ENCODE peak calls at places on chromosomes 3 and 15, in nine cellular contexts. One of them, this sample, is unnamed.

GRCh38 chr15:88894819-88895767 is at the start of gene HAPLN3:
- DNase-seq in WTC11: peak
- DNase-seq in A549: peak
- DNase-seq in GM12878: no peak
- DNase-seq in H1: no peak
- DNase-seq in SK-N-SH: peak
- DNase-seq in HepG2: no peak
- DNase-seq in endothelial cell of umbilical vein: peak
- DNase-seq in HCT116: no peak
- DNase-seq in this sample: peak

GRCh38 chr3:111723293-111723963 is 128.3 kb upstream of the ZBED2 start:
- DNase-seq in WTC11: no peak
- DNase-seq in A549: no peak
- DNase-seq in GM12878: no peak
- DNase-seq in H1: no peak
- DNase-seq in SK-N-SH: no peak
- DNase-seq in HepG2: no peak
- DNase-seq in endothelial cell of umbilical vein: peak
- DNase-seq in HCT116: no peak
- DNase-seq in this sample: no peak

GRCh38 chr15:57861805-57862586 is 155.5 kb downstream of the POLR2M start:
- DNase-seq in WTC11: no peak
- DNase-seq in A549: no peak
- DNase-seq in GM12878: no peak
- DNase-seq in H1: no peak
- DNase-seq in SK-N-SH: no peak
- DNase-seq in HepG2: no peak
- DNase-seq in endothelial cell of umbilical vein: peak
- DNase-seq in HCT116: no peak
- DNase-seq in this sample: no peak

GRCh38 chr3:98199020-98199419 is 32.5 kb downstream of the OR5H15 start:
- DNase-seq in WTC11: no peak
- DNase-seq in A549: no peak
- DNase-seq in GM12878: no peak
- DNase-seq in H1: no peak
- DNase-seq in SK-N-SH: no peak
- DNase-seq in HepG2: no peak
- DNase-seq in endothelial cell of umbilical vein: no peak
- DNase-seq in HCT116: no peak
- DNase-seq in this sample: no peak

GRCh38 chr3:115930168-115930567 is 306.9 kb downstream of the GAP43 start:
- DNase-seq in WTC11: no peak
- DNase-seq in A549: no peak
- DNase-seq in GM12878: no peak
- DNase-seq in H1: no peak
- DNase-seq in SK-N-SH: no peak
- DNase-seq in HepG2: no peak
- DNase-seq in endothelial cell of umbilical vein: no peak
- DNase-seq in HCT116: no peak
- DNase-seq in this sample: no peak

GRCh38 chr15:101379647-101380046 is 84.6 kb upstream of the SNRPA1 start:
- DNase-seq in WTC11: no peak
- DNase-seq in A549: no peak
- DNase-seq in GM12878: no peak
- DNase-seq in H1: no peak
- DNase-seq in SK-N-SH: no peak
- DNase-seq in HepG2: no peak
- DNase-seq in endothelial cell of umbilical vein: no peak
- DNase-seq in HCT116: no peak
- DNase-seq in this sample: no peak

GRCh38 chr3:42831321-42831713 is 22.1 kb downstream of the ACKR2 start:
- DNase-seq in WTC11: peak
- DNase-seq in A549: peak
- DNase-seq in GM12878: no peak
- DNase-seq in H1: peak
- DNase-seq in SK-N-SH: peak
- DNase-seq in HepG2: peak
- DNase-seq in endothelial cell of umbilical vein: peak
- DNase-seq in HCT116: peak
- DNase-seq in this sample: peak

GRCh38 chr15:38054488-38054887 is 120.0 kb downstream of the TMCO5A start:
- DNase-seq in WTC11: no peak
- DNase-seq in A549: no peak
- DNase-seq in GM12878: no peak
- DNase-seq in H1: no peak
- DNase-seq in SK-N-SH: no peak
- DNase-seq in HepG2: no peak
- DNase-seq in endothelial cell of umbilical vein: no peak
- DNase-seq in HCT116: no peak
- DNase-seq in this sample: no peak

GRCh38 chr3:14510838-14511622 is 29.1 kb downstream of the GRIP2 start:
- DNase-seq in WTC11: no peak
- DNase-seq in A549: no peak
- DNase-seq in GM12878: no peak
- DNase-seq in H1: no peak
- DNase-seq in SK-N-SH: no peak
- DNase-seq in HepG2: no peak
- DNase-seq in endothelial cell of umbilical vein: no peak
- DNase-seq in HCT116: no peak
- DNase-seq in this sample: no peak

GRCh38 chr3:45066109-45066801 is 40.2 kb downstream of the CLEC3B start:
- DNase-seq in WTC11: no peak
- DNase-seq in A549: no peak
- DNase-seq in GM12878: no peak
- DNase-seq in H1: no peak
- DNase-seq in SK-N-SH: no peak
- DNase-seq in HepG2: no peak
- DNase-seq in endothelial cell of umbilical vein: no peak
- DNase-seq in HCT116: no peak
- DNase-seq in this sample: no peak

GRCh38 chr3:45225465-45226205 is 452 bp downstream of the TMEM158 start:
- DNase-seq in WTC11: peak
- DNase-seq in A549: no peak
- DNase-seq in GM12878: no peak
- DNase-seq in H1: no peak
- DNase-seq in SK-N-SH: peak
- DNase-seq in HepG2: no peak
- DNase-seq in endothelial cell of umbilical vein: no peak
- DNase-seq in HCT116: no peak
- DNase-seq in this sample: peak

GRCh38 chr3:18007980-18008379 is 265.5 kb upstream of the TBC1D5 start:
- DNase-seq in WTC11: no peak
- DNase-seq in A549: no peak
- DNase-seq in GM12878: no peak
- DNase-seq in H1: no peak
- DNase-seq in SK-N-SH: no peak
- DNase-seq in HepG2: no peak
- DNase-seq in endothelial cell of umbilical vein: no peak
- DNase-seq in HCT116: no peak
- DNase-seq in this sample: no peak

GRCh38 chr15:89499156-89499555 is 2.8 kb upstream of the RHCG start:
- DNase-seq in WTC11: no peak
- DNase-seq in A549: no peak
- DNase-seq in GM12878: no peak
- DNase-seq in H1: no peak
- DNase-seq in SK-N-SH: no peak
- DNase-seq in HepG2: no peak
- DNase-seq in endothelial cell of umbilical vein: no peak
- DNase-seq in HCT116: no peak
- DNase-seq in this sample: no peak

GRCh38 chr3:112120485-112120836 is 12.6 kb downstream of the GCSAM start:
- DNase-seq in WTC11: no peak
- DNase-seq in A549: no peak
- DNase-seq in GM12878: no peak
- DNase-seq in H1: no peak
- DNase-seq in SK-N-SH: no peak
- DNase-seq in HepG2: no peak
- DNase-seq in endothelial cell of umbilical vein: no peak
- DNase-seq in HCT116: no peak
- DNase-seq in this sample: no peak

GRCh38 chr3:102113421-102114041 is 264.2 kb downstream of the NFKBIZ start:
- DNase-seq in WTC11: no peak
- DNase-seq in A549: peak
- DNase-seq in GM12878: no peak
- DNase-seq in H1: no peak
- DNase-seq in SK-N-SH: no peak
- DNase-seq in HepG2: no peak
- DNase-seq in endothelial cell of umbilical vein: no peak
- DNase-seq in HCT116: no peak
- DNase-seq in this sample: no peak

GRCh38 chr15:70875001-70875782 is 17.0 kb downstream of the THAP10 start:
- DNase-seq in WTC11: no peak
- DNase-seq in A549: no peak
- DNase-seq in GM12878: no peak
- DNase-seq in H1: no peak
- DNase-seq in SK-N-SH: peak
- DNase-seq in HepG2: no peak
- DNase-seq in endothelial cell of umbilical vein: peak
- DNase-seq in HCT116: no peak
- DNase-seq in this sample: no peak
- TF ChIP-seq CTCF in WTC11: no peak
- TF ChIP-seq CTCF in A549: peak
- TF ChIP-seq CTCF in GM12878: peak
- TF ChIP-seq CTCF in H1: peak
- TF ChIP-seq CTCF in SK-N-SH: peak
- TF ChIP-seq CTCF in HepG2: peak
- TF ChIP-seq CTCF in endothelial cell of umbilical vein: peak
- TF ChIP-seq CTCF in HCT116: peak
- TF ChIP-seq CTCF in this sample: no peak

GRCh38 chr15:80754005-80754404 is 25.2 kb upstream of the CEMIP start:
- DNase-seq in WTC11: no peak
- DNase-seq in A549: no peak
- DNase-seq in GM12878: no peak
- DNase-seq in H1: no peak
- DNase-seq in SK-N-SH: no peak
- DNase-seq in HepG2: no peak
- DNase-seq in endothelial cell of umbilical vein: no peak
- DNase-seq in HCT116: no peak
- DNase-seq in this sample: no peak

GRCh38 chr15:80750591-80750990 is 28.6 kb upstream of the CEMIP start:
- DNase-seq in WTC11: no peak
- DNase-seq in A549: no peak
- DNase-seq in GM12878: no peak
- DNase-seq in H1: no peak
- DNase-seq in SK-N-SH: no peak
- DNase-seq in HepG2: no peak
- DNase-seq in endothelial cell of umbilical vein: no peak
- DNase-seq in HCT116: no peak
- DNase-seq in this sample: no peak

GRCh38 chr15:80755884-80756283 is 23.3 kb upstream of the CEMIP start:
- DNase-seq in WTC11: no peak
- DNase-seq in A549: no peak
- DNase-seq in GM12878: no peak
- DNase-seq in H1: no peak
- DNase-seq in SK-N-SH: no peak
- DNase-seq in HepG2: no peak
- DNase-seq in endothelial cell of umbilical vein: no peak
- DNase-seq in HCT116: no peak
- DNase-seq in this sample: no peak

GRCh38 chr15:80749589-80749988 is 29.6 kb upstream of the CEMIP start:
- DNase-seq in WTC11: no peak
- DNase-seq in A549: peak
- DNase-seq in GM12878: no peak
- DNase-seq in H1: no peak
- DNase-seq in SK-N-SH: no peak
- DNase-seq in HepG2: no peak
- DNase-seq in endothelial cell of umbilical vein: no peak
- DNase-seq in HCT116: no peak
- DNase-seq in this sample: no peak

GRCh38 chr15:80752204-80752603 is 27.0 kb upstream of the CEMIP start:
- DNase-seq in WTC11: no peak
- DNase-seq in A549: no peak
- DNase-seq in GM12878: no peak
- DNase-seq in H1: no peak
- DNase-seq in SK-N-SH: no peak
- DNase-seq in HepG2: no peak
- DNase-seq in endothelial cell of umbilical vein: no peak
- DNase-seq in HCT116: no peak
- DNase-seq in this sample: no peak
- TF ChIP-seq MAX in WTC11: no peak
- TF ChIP-seq MAX in A549: no peak
- TF ChIP-seq MAX in GM12878: no peak
- TF ChIP-seq MAX in H1: no peak
- TF ChIP-seq MAX in SK-N-SH: no peak
- TF ChIP-seq MAX in HepG2: no peak
- TF ChIP-seq MAX in endothelial cell of umbilical vein: no peak
- TF ChIP-seq MAX in HCT116: no peak
- TF ChIP-seq MAX in this sample: no peak

GRCh38 chr3:125681146-125681545 is 85.8 kb upstream of the OSBPL11 start:
- DNase-seq in WTC11: no peak
- DNase-seq in A549: no peak
- DNase-seq in GM12878: no peak
- DNase-seq in H1: no peak
- DNase-seq in SK-N-SH: no peak
- DNase-seq in HepG2: no peak
- DNase-seq in endothelial cell of umbilical vein: no peak
- DNase-seq in HCT116: no peak
- DNase-seq in this sample: no peak

GRCh38 chr3:125683067-125683844 is 88.0 kb upstream of the OSBPL11 start:
- DNase-seq in WTC11: no peak
- DNase-seq in A549: no peak
- DNase-seq in GM12878: no peak
- DNase-seq in H1: no peak
- DNase-seq in SK-N-SH: no peak
- DNase-seq in HepG2: no peak
- DNase-seq in endothelial cell of umbilical vein: no peak
- DNase-seq in HCT116: no peak
- DNase-seq in this sample: no peak

GRCh38 chr3:125679258-125679657 is 84.0 kb upstream of the OSBPL11 start:
- DNase-seq in WTC11: no peak
- DNase-seq in A549: no peak
- DNase-seq in GM12878: no peak
- DNase-seq in H1: no peak
- DNase-seq in SK-N-SH: no peak
- DNase-seq in HepG2: peak
- DNase-seq in endothelial cell of umbilical vein: no peak
- DNase-seq in HCT116: no peak
- DNase-seq in this sample: no peak

DNA sequence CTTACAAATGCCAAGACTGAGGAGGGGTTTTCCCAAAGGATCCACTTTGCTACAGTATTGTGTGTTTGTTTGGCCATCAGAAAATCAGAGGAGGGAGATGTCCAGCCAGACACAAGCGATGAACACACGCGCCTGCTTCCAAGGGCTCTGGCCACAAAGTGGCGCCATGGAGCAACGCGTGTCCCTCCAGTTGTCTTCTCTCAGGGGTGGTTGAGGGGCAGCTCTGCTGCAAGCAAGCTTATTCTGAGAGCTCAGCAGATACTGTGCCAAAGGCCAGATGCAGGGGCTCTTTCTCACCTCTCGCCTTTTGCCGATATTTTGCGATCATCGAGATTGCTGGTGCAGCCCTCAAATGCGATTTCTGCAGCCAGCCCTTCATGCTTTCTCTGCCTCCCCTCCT is 88.9 kb upstream of the OSBPL11 start:
- DNase-seq in WTC11: peak
- DNase-seq in A549: no peak
- DNase-seq in GM12878: no peak
- DNase-seq in H1: peak
- DNase-seq in SK-N-SH: peak
- DNase-seq in HepG2: peak
- DNase-seq in endothelial cell of umbilical vein: peak
- DNase-seq in HCT116: peak
- DNase-seq in this sample: peak
- TF ChIP-seq CTCF in WTC11: peak
- TF ChIP-seq CTCF in A549: no peak
- TF ChIP-seq CTCF in GM12878: peak
- TF ChIP-seq CTCF in H1: peak
- TF ChIP-seq CTCF in SK-N-SH: peak
- TF ChIP-seq CTCF in HepG2: peak
- TF ChIP-seq CTCF in endothelial cell of umbilical vein: peak
- TF ChIP-seq CTCF in HCT116: peak
- TF ChIP-seq CTCF in this sample: peak

GRCh38 chr15:27541581-27541980 is 557.5 kb downstream of the OCA2 start:
- DNase-seq in WTC11: no peak
- DNase-seq in A549: no peak
- DNase-seq in GM12878: no peak
- DNase-seq in H1: no peak
- DNase-seq in SK-N-SH: no peak
- DNase-seq in HepG2: no peak
- DNase-seq in endothelial cell of umbilical vein: no peak
- DNase-seq in HCT116: no peak
- DNase-seq in this sample: no peak
- TF ChIP-seq MAX in WTC11: no peak
- TF ChIP-seq MAX in A549: no peak
- TF ChIP-seq MAX in GM12878: no peak
- TF ChIP-seq MAX in H1: no peak
- TF ChIP-seq MAX in SK-N-SH: no peak
- TF ChIP-seq MAX in HepG2: no peak
- TF ChIP-seq MAX in endothelial cell of umbilical vein: no peak
- TF ChIP-seq MAX in HCT116: no peak
- TF ChIP-seq MAX in this sample: no peak